ENCODE peak calls at places on chromosomes 11 and 22, in seven cellular contexts. C is Caco-2; W is H7; A is stimulated activated effector memory CD8-positive, alpha-beta T cell treated with anti-CD3 and anti-CD28 coated beads, Interleukin-12 subunit alpha, Interleukin-12 subunit beta, amount 100 ng/mL, for 72 hours; K is OCI-LY7; N is aorta; Q is activated CD4-positive, alpha-beta T cell treated with anti-CD3 and anti-CD28 coated beads, Interleukin-2, amount 10 ng/mL, durations not matched to agents 7 days and 5 days. Y is an unnamed sample.

GRCh38 chr11:57491371-57492061 is 24.0 kb downstream of the SLC43A1 start:
- DNase-seq in C (no peak), W (peak; percentile 88), A (peak; percentile 48), K (peak; percentile 59), N (no peak), Q (peak; percentile 65), Y (no peak)

GRCh38 chr11:19576054-19576453 is 136.6 kb upstream of the NAV2 start:
- DNase-seq in C (no peak), W (no peak), A (no peak), K (no peak), N (no peak), Q (no peak), Y (no peak)

GRCh38 chr11:9017773-9018172 is 14.0 kb upstream of the NRIP3 start:
- DNase-seq in C (no peak), W (no peak), A (no peak), K (no peak), N (peak; percentile 90), Q (no peak), Y (no peak)

GRCh38 chr22:24990344-24990905 is 37.9 kb downstream of the KIAA1671 start:
- DNase-seq in C (no peak), W (peak; percentile 9), A (no peak), K (no peak), N (no peak), Q (no peak), Y (no peak)

GRCh38 chr11:441418-442274 is at the start of gene ANO9:
- DNase-seq in C (peak; percentile 86), W (peak; percentile 96), A (no peak), K (peak; percentile 71), N (peak; percentile 59), Q (peak; percentile 76), Y (peak; percentile 55)

GRCh38 chr22:50675553-50676199 is 3.1 kb downstream of the SHANK3 start:
- DNase-seq in C (no peak), W (no peak), A (no peak), K (no peak), N (no peak), Q (no peak), Y (no peak)

GRCh38 chr11:111429066-111429506 is 50.0 kb upstream of the POU2AF1 start:
- DNase-seq in C (peak; percentile 78), W (peak; percentile 59), A (peak; percentile 34), K (peak; percentile 85), N (no peak), Q (peak; percentile 76), Y (peak; percentile 87)

GRCh38 chr11:776459-777287 is 614 bp downstream of the GATD1 start:
- DNase-seq in C (no peak), W (peak; percentile 100), A (no peak), K (peak; percentile 71), N (peak; percentile 58), Q (peak; percentile 33), Y (peak; percentile 41)

GRCh38 chr22:41030891-41031290 is 61.5 kb upstream of the EP300 start:
- DNase-seq in C (no peak), W (no peak), A (no peak), K (no peak), N (no peak), Q (no peak), Y (no peak)

GRCh38 chr11:129286813-129287212 is 88.8 kb upstream of the BARX2 start:
- DNase-seq in C (peak; percentile 66), W (no peak), A (no peak), K (no peak), N (no peak), Q (no peak), Y (no peak)

GRCh38 chr11:34810107-34810562 is 106.0 kb downstream of the APIP start:
- DNase-seq in C (no peak), W (no peak), A (no peak), K (no peak), N (no peak), Q (no peak), Y (no peak)

GRCh38 chr11:15192007-15192556 is 77.4 kb downstream of the INSC start:
- DNase-seq in C (no peak), W (no peak), A (no peak), K (no peak), N (no peak), Q (no peak), Y (no peak)

GRCh38 chr22:28822930-28823481 is 22.6 kb upstream of the XBP1 start:
- DNase-seq in C (peak; percentile 65), W (no peak), A (no peak), K (peak; percentile 88), N (no peak), Q (peak; percentile 76), Y (peak; percentile 97)

GRCh38 chr11:2376751-2377451 is at the start of gene CD81:
- DNase-seq in C (no peak), W (peak; percentile 98), A (peak; percentile 70), K (peak; percentile 63), N (peak; percentile 62), Q (peak; percentile 58), Y (no peak)

GRCh38 chr22:40524392-40525249 is 111.9 kb downstream of the MRTFA start:
- DNase-seq in C (no peak), W (no peak), A (no peak), K (peak; percentile 39), N (no peak), Q (no peak), Y (no peak)

GRCh38 chr11:69909561-69910518 is 90.6 kb upstream of the FGF3 start:
- DNase-seq in C (peak; percentile 51), W (peak; percentile 93), A (no peak), K (peak; percentile 35), N (peak; percentile 46), Q (no peak), Y (no peak)

GRCh38 chr22:44331881-44332714 is 19.3 kb upstream of the SHISAL1 start:
- DNase-seq in C (no peak), W (peak; percentile 88), A (no peak), K (no peak), N (no peak), Q (no peak), Y (no peak)

GRCh38 chr11:69750108-69750850 is 24.9 kb downstream of the FGF4 start:
- DNase-seq in C (no peak), W (peak; percentile 51), A (no peak), K (no peak), N (no peak), Q (no peak), Y (no peak)

GRCh38 chr22:25840162-25840561 is 98.2 kb downstream of the MYO18B start:
- DNase-seq in C (no peak), W (no peak), A (no peak), K (no peak), N (no peak), Q (no peak), Y (no peak)

GRCh38 chr11:4183410-4184057 is 88.9 kb downstream of the RRM1 start:
- DNase-seq in C (no peak), W (no peak), A (no peak), K (no peak), N (no peak), Q (no peak), Y (no peak)

GRCh38 chr11:102318469-102318868 is 1.2 kb downstream of the BIRC3 start:
- DNase-seq in C (no peak), W (no peak), A (no peak), K (peak; percentile 74), N (no peak), Q (peak; percentile 57), Y (peak; percentile 61)

GRCh38 chr22:45224988-45225731 is 15.5 kb downstream of the KIAA0930 start:
- DNase-seq in C (no peak), W (peak; percentile 63), A (no peak), K (no peak), N (no peak), Q (no peak), Y (no peak)

GRCh38 chr11:118887219-118887618 is 3.5 kb downstream of the CXCR5 start:
- DNase-seq in C (no peak), W (no peak), A (no peak), K (peak; percentile 42), N (no peak), Q (no peak), Y (no peak)

GRCh38 chr11:33452806-33453205 is 195.6 kb downstream of the HIPK3 start:
- DNase-seq in C (no peak), W (no peak), A (no peak), K (no peak), N (no peak), Q (no peak), Y (no peak)

GRCh38 chr11:93100211-93100610 is 97.6 kb downstream of the SLC36A4 start:
- DNase-seq in C (no peak), W (no peak), A (no peak), K (no peak), N (no peak), Q (no peak), Y (no peak)

GRCh38 chr11:75249704-75250103 is 9.1 kb downstream of the TPBGL start:
- DNase-seq in C (peak; percentile 26), W (no peak), A (no peak), K (no peak), N (no peak), Q (no peak), Y (no peak)

GRCh38 chr11:27363576-27364115 is 631 bp upstream of the CCDC34 start:
- DNase-seq in C (no peak), W (no peak), A (no peak), K (peak; percentile 4), N (no peak), Q (no peak), Y (no peak)

GRCh38 chr11:125069796-125070195 is 6.7 kb downstream of the SLC37A2 start:
- DNase-seq in C (no peak), W (no peak), A (no peak), K (no peak), N (no peak), Q (no peak), Y (no peak)

GRCh38 chr11:13595166-13595565 is 73.3 kb upstream of the FAR1 start:
- DNase-seq in C (no peak), W (no peak), A (no peak), K (no peak), N (no peak), Q (no peak), Y (no peak)

GRCh38 chr11:12330491-12331231 is 46.7 kb upstream of the PARVA start:
- DNase-seq in C (no peak), W (no peak), A (no peak), K (no peak), N (no peak), Q (no peak), Y (no peak)

GRCh38 chr11:96012086-96012824 is 88.3 kb upstream of the MTMR2 start:
- DNase-seq in C (peak; percentile 62), W (peak; percentile 22), A (no peak), K (peak; percentile 88), N (peak; percentile 64), Q (peak; percentile 57), Y (peak; percentile 54)

GRCh38 chr11:103700605-103701004 is 335.8 kb upstream of the DDI1 start:
- DNase-seq in C (no peak), W (no peak), A (no peak), K (no peak), N (no peak), Q (no peak), Y (no peak)

GRCh38 chr22:30424471-30425326 is 869 bp upstream of the MTFP1 start:
- DNase-seq in C (no peak), W (no peak), A (no peak), K (peak; percentile 44), N (no peak), Q (peak; percentile 40), Y (peak; percentile 40)